ENCODE peak calls at places on chromosome 9, in five cellular contexts. G is islet precursor cell; H is stimulated activated CD4-positive, alpha-beta T cell treated with anti-CD3 and anti-CD28 coated beads, Interleukin-1b, Interleukin-23, amount 100 ng/mL, for 1 hour; X is ovary; R is germinal center. T is an unnamed sample.
A peak's percentile ranks its signal among the peaks of the same experiment; 100 is the strongest.

GRCh38 chr9:6413365-6414263 is 615 bp downstream of the UHRF2 start:
- DNase-seq in G (no peak), H (no peak), X (no peak), R (peak; percentile 41), T (peak; percentile 54)

GRCh38 chr9:75238311-75238976 is 150.1 kb downstream of the OSTF1 start:
- DNase-seq in G (peak; percentile 75), H (no peak), X (no peak), R (peak; percentile 30), T (peak; percentile 64)

GRCh38 chr9:136726631-136727191 is 14.3 kb downstream of the DIPK1B start:
- DNase-seq in G (no peak), H (no peak), X (no peak), R (peak; percentile 69), T (peak; percentile 87)

GRCh38 chr9:93813687-93814560 is 141.2 kb downstream of the BARX1 start:
- DNase-seq in G (no peak), H (no peak), X (no peak), R (no peak), T (no peak)

GRCh38 chr9:6407778-6408177 is 5.2 kb upstream of the UHRF2 start:
- DNase-seq in G (no peak), H (no peak), X (no peak), R (no peak), T (no peak)

GRCh38 chr9:77961541-77961940 is 70.1 kb downstream of the GNAQ start:
- DNase-seq in G (no peak), H (no peak), X (no peak), R (no peak), T (no peak)

GRCh38 chr9:81183763-81184162 is 505.6 kb downstream of the TLE1 start:
- DNase-seq in G (no peak), H (no peak), X (no peak), R (no peak), T (no peak)

GRCh38 chr9:90137824-90138223 is 504.8 kb downstream of the DIRAS2 start:
- DNase-seq in G (no peak), H (no peak), X (no peak), R (no peak), T (no peak)

GRCh38 chr9:95626341-95626740 is 109.6 kb upstream of the PTCH1 start:
- DNase-seq in G (no peak), H (no peak), X (no peak), R (no peak), T (no peak)

GRCh38 chr9:17481565-17481964 is 97.3 kb upstream of the SH3GL2 start:
- DNase-seq in G (peak; percentile 55), H (no peak), X (no peak), R (no peak), T (no peak)

GRCh38 chr9:77384406-77384805 is 207.1 kb downstream of the VPS13A start:
- DNase-seq in G (no peak), H (no peak), X (no peak), R (no peak), T (no peak)

GRCh38 chr9:33161589-33162132 is 5.5 kb downstream of the B4GALT1 start:
- DNase-seq in G (peak; percentile 86), H (no peak), X (no peak), R (no peak), T (no peak)

GRCh38 chr9:137461663-137462395 is 2.7 kb upstream of the NSMF start:
- DNase-seq in G (peak; percentile 89), H (no peak), X (no peak), R (peak; percentile 87), T (peak; percentile 72)

GRCh38 chr9:85248514-85249312 is 493.0 kb downstream of the AGTPBP1 start:
- DNase-seq in G (peak; percentile 58), H (no peak), X (no peak), R (no peak), T (no peak)

T was measured in NAMALWA.